ENCODE peak calls at places on chromosomes 4 and X, in six cellular contexts. J is HepG2, Z is A549, K is upper lobe of left lung, D is GM12878, S is K562. U is an unnamed sample.

GRCh38 chr4:108947526-108947925 is 184.7 kb upstream of the ETNPPL start:
- ATAC-seq in D (no peak), Z (no peak), K (no peak), J (no peak), S (no peak), U (no peak)

GRCh38 chr4:102541708-102542107 is 40.5 kb downstream of the NFKB1 start:
- ATAC-seq in Z (peak; percentile 47), D (peak; percentile 3), K (no peak), S (peak; percentile 81), J (peak; percentile 62), U (no peak)

GRCh38 chr4:78776729-78777555 is 792 bp downstream of the BMP2K start:
- ATAC-seq in S (peak; percentile 23), J (peak; percentile 78), Z (peak; percentile 54), D (peak; percentile 31), K (peak; percentile 64), U (peak; percentile 17)

GRCh38 chrX:65723706-65724105 is 56.3 kb downstream of the MSN start:
- ATAC-seq in Z (no peak), K (no peak), J (no peak), D (peak; percentile 80), S (no peak), U (no peak)

GRCh38 chr4:183505556-183506388 is 914 bp downstream of the ING2 start:
- ATAC-seq in Z (peak; percentile 74), D (peak; percentile 55), S (peak; percentile 61), J (peak; percentile 66), K (peak; percentile 79), U (peak; percentile 49)

GRCh38 chr4:39354178-39354503 is 12.0 kb downstream of the RFC1 start:
- ATAC-seq in Z (no peak), K (no peak), J (no peak), D (no peak), S (peak; percentile 16), U (peak; percentile 32)

GRCh38 chrX:153672531-153673397 is 849 bp downstream of the PNCK start:
- ATAC-seq in K (no peak), D (no peak), S (peak; percentile 27), J (no peak), Z (no peak), U (peak; percentile 19)

GRCh38 chr4:3268395-3269104 is 19.6 kb downstream of the MSANTD1 start:
- ATAC-seq in Z (no peak), S (no peak), J (peak; percentile 39), K (peak; percentile 23), D (no peak), U (no peak)

GRCh38 chr4:30817489-30817888 is 97.3 kb downstream of the PCDH7 start:
- ATAC-seq in Z (no peak), K (no peak), S (no peak), D (no peak), J (no peak), U (no peak)

GRCh38 chr4:107579099-107579498 is 140.9 kb downstream of the PAPSS1 start:
- ATAC-seq in D (no peak), Z (peak; percentile 84), K (no peak), S (peak; percentile 95), J (peak; percentile 100), U (no peak)

GRCh38 chr4:77156912-77157858 is at the start of gene CCNG2:
- ATAC-seq in J (peak; percentile 52), Z (peak; percentile 57), D (peak; percentile 43), S (peak; percentile 27), K (peak; percentile 80), U (peak; percentile 52)

GRCh38 chr4:77155631-77156345 is 1.2 kb upstream of the CCNG2 start:
- ATAC-seq in K (no peak), S (no peak), Z (no peak), J (no peak), D (no peak), U (no peak)

GRCh38 chr4:77157859-77158486 is 966 bp downstream of the CCNG2 start:
- ATAC-seq in S (peak; percentile 88), Z (peak; percentile 84), K (peak; percentile 90), J (peak; percentile 87), D (peak; percentile 81), U (peak; percentile 79)

GRCh38 chr4:77154761-77155499 is 2.1 kb upstream of the CCNG2 start:
- ATAC-seq in J (no peak), Z (no peak), S (no peak), D (no peak), K (no peak), U (no peak)

GRCh38 chr4:77156533-77156911 is 485 bp upstream of the CCNG2 start:
- ATAC-seq in Z (peak; percentile 95), D (peak; percentile 92), S (peak; percentile 95), J (peak; percentile 90), K (peak; percentile 98), U (peak; percentile 95)
- TF ChIP-seq EP300 in Z (no peak), D (no peak), S (no peak), J (peak; percentile 43), K (no peak), U (no peak)

GRCh38 chrX:16435399-16435986 is 214.5 kb upstream of the S100G start:
- ATAC-seq in K (no peak), Z (no peak), D (no peak), S (no peak), J (no peak), U (no peak)

GRCh38 chrX:16433021-16433420 is 216.9 kb upstream of the S100G start:
- ATAC-seq in D (no peak), Z (no peak), J (no peak), K (no peak), S (no peak), U (no peak)

GRCh38 chrX:16431266-16431665 is 218.7 kb upstream of the S100G start:
- ATAC-seq in D (no peak), K (no peak), J (no peak), S (no peak), Z (no peak), U (no peak)

DNA sequence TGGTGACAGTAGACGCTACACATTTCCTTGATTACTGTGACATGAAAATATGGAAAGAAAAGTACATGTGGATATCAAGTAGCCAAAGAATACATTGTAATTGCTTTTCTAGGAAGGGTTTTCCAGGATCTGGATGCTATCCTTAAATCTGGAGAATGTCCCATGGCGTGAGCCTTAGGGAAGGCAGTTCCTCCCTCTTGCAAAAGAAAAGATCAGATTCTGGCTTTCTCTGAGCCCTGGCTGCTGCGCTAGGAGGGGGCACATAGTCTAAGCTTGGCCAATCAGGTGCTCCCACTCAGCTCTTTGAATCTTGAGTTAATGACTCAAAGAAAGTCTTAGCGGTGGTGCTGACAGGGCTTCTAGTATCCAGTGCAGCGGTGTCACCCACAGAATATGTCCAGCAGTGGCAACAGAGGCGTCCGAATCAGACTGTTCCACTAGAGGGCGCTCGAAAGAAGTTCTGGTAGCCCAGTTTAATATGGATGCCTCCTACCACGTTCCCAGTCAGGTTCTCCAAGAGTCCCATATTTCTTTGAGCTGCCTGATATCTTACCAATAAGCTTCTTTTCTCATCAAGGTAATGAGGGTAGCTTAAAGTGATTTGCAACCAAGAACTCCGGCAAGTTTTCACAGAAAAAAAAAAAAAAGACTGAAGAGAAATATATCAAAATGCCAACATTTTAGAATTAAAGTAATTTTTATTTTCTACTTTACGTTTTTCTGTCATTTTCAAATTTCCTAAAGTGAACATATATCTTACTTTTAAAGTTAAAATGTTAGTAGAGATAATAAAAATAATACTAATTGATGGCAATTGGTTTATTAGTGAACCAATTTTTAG is 213.4 kb upstream of the S100G start:
- ATAC-seq in D (peak; percentile 94), Z (peak; percentile 100), J (peak; percentile 91), K (peak; percentile 80), S (peak; percentile 100), U (peak; percentile 68)
- TF ChIP-seq CTCF in D (peak; percentile 67), Z (peak; percentile 69), J (peak; percentile 68), K (peak; percentile 35), S (peak; percentile 74), U (peak; percentile 69)

GRCh38 chr4:99564921-99565320 is 1.1 kb upstream of the TRMT10A start:
- ATAC-seq in K (no peak), Z (no peak), S (no peak), J (no peak), D (no peak), U (no peak)

DNA sequence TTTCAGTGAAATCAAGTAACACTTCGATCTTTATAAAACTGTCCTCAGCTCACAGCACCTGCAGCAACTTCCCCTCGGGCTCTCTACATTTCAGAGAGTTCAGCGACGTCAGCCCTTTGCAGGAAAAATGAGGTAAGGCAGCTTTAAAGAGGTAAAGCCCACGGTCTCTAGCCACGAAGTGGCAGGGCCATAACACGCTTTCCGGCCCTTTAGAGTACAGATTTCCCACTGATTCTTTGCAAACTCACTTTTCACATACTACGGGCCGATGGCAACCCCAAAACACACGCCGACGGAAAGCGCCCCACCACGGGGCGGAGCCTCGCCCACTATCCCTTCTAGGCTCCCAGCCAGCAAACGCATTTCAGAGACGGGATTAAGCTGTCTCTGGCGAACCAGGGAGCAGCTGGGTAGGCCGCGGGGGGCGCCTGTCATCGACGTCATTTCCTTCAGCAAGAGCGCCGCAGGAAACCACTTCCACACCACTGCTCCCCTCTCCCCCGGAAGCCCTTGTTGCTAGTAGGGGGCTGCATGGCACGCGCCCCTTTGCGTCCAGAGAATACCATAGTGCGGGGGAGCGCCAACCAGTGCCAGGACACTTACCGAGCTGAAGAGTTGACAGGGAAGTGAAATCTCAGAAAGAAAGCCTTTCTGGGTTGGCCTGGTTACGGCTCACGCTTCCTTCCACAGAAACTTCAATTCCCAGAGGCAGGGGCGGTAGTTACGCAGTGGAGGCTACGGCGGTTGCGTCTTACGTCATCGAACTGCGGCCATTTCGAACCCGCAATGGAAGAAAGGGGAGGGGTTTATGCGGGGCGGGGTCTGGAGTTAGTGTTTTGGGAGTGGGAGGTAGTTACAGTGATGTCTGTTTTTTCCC is at the start of gene TRMT10A:
- ATAC-seq in D (peak; percentile 95), K (peak; percentile 99), S (peak; percentile 94), J (peak; percentile 96), Z (peak; percentile 98), U (peak; percentile 98)
- TF ChIP-seq EP300 in D (no peak), K (peak; percentile 37), S (peak; percentile 9), J (no peak), Z (no peak), U (no peak)

GRCh38 chr4:48340276-48340904 is 939 bp upstream of the SLAIN2 start:
- ATAC-seq in K (peak; percentile 50), J (peak; percentile 8), Z (peak; percentile 6), D (no peak), S (peak; percentile 27), U (peak; percentile 16)

GRCh38 chr4:48342559-48342878 is 1.2 kb downstream of the SLAIN2 start:
- ATAC-seq in S (peak; percentile 0), Z (no peak), K (no peak), D (peak; percentile 0), J (no peak), U (no peak)

GRCh38 chr4:48341776-48342558 is 638 bp downstream of the SLAIN2 start:
- ATAC-seq in Z (peak; percentile 60), J (peak; percentile 70), D (peak; percentile 50), K (no peak), S (peak; percentile 68), U (peak; percentile 13)

GRCh38 chr4:48339642-48340041 is 1.7 kb upstream of the SLAIN2 start:
- ATAC-seq in K (no peak), Z (no peak), S (no peak), D (no peak), J (no peak), U (no peak)

GRCh38 chr4:48340905-48341775 is at the start of gene SLAIN2:
- ATAC-seq in K (peak; percentile 99), D (peak; percentile 89), S (peak; percentile 89), J (peak; percentile 95), Z (peak; percentile 97), U (peak; percentile 96)
- TF ChIP-seq CTCF in K (peak; percentile 80), D (peak; percentile 33), S (peak; percentile 43), J (peak; percentile 5), Z (no peak), U (peak; percentile 49)

GRCh38 chrX:13283968-13284914 is 35.6 kb downstream of the ATXN3L start:
- ATAC-seq in J (no peak), S (no peak), D (no peak), Z (no peak), K (no peak), U (no peak)
- TF ChIP-seq EP300 in J (no peak), S (no peak), D (no peak), Z (no peak), K (no peak), U (no peak)

U was measured in gastroesophageal sphincter.